ENCODE peak calls at places on chromosomes 13 and 19, in four cellular contexts. M is tibial nerve, D is stomach, E is uterus. J is an unnamed sample. For H3K4me1, the result is how much of the 10 kb centered on the place peaks cover.

GRCh38 chr19:42311612-42312160 is 1.4 kb upstream of the TMEM145 start:
- DNase-seq in E (no peak), D (no peak), M (no peak), J (no peak)

GRCh38 chr19:3448616-3449334 is 31.6 kb downstream of the SMIM24 start:
- DNase-seq in M (no peak), E (no peak), D (no peak), J (no peak)

GRCh38 chr13:113793718-113794085 is 34.7 kb downstream of the TMEM255B start:
- DNase-seq in M (no peak), D (no peak), E (no peak), J (no peak)

GRCh38 chr19:30856786-30857185 is 484.6 kb downstream of the ZNF536 start:
- DNase-seq in D (no peak), M (no peak), E (no peak), J (no peak)

GRCh38 chr19:29121684-29122083 is 91.3 kb downstream of the UQCRFS1 start:
- DNase-seq in M (no peak), E (no peak), D (no peak), J (no peak)

GRCh38 chr19:37654833-37655688 is at the start of gene ZFP30:
- DNase-seq in M (peak), D (peak), E (peak), J (peak)

GRCh38 chr19:6161271-6161850 is 25.9 kb downstream of the ACSBG2 start:
- DNase-seq in D (no peak), E (peak), M (no peak), J (no peak)

GRCh38 chr13:53028637-53029121 is at the start of gene OLFM4:
- DNase-seq in M (no peak), D (no peak), E (no peak), J (no peak)

GRCh38 chr13:66518068-66518467 is 712.1 kb downstream of the PCDH9 start:
- DNase-seq in E (no peak), D (no peak), M (no peak), J (no peak)

GRCh38 chr13:113016526-113017295 is 47.7 kb downstream of the MCF2L start:
- DNase-seq in E (no peak), D (no peak), M (no peak), J (no peak)

GRCh38 chr19:6740589-6741348 is 1.3 kb downstream of the TRIP10 start:
- DNase-seq in D (peak), M (no peak), E (peak), J (peak)

GRCh38 chr19:6423499-6424189 is 967 bp downstream of the KHSRP start:
- DNase-seq in E (peak), D (no peak), M (no peak), J (peak)

GRCh38 chr13:29935309-29935981 is 85.0 kb upstream of the UBL3 start:
- DNase-seq in M (no peak), E (no peak), D (peak), J (no peak)

GRCh38 chr19:10724573-10725071 is 6.7 kb downstream of the DNM2 start:
- DNase-seq in E (no peak), M (no peak), D (no peak), J (no peak)

GRCh38 chr19:43464089-43464775 is 1.2 kb downstream of the LYPD3 start:
- DNase-seq in M (peak), D (peak), E (peak), J (peak)

GRCh38 chr13:54486421-54487166 is 1458.0 kb downstream of the OLFM4 start:
- DNase-seq in E (no peak), M (no peak), D (no peak), J (no peak)

GRCh38 chr19:4474504-4475136 is 2.5 kb downstream of the HDGFL2 start:
- DNase-seq in D (no peak), M (no peak), E (no peak), J (peak)

GRCh38 chr19:58091251-58091995 is 6.6 kb downstream of the ZSCAN18 start:
- DNase-seq in M (no peak), D (no peak), E (no peak), J (no peak)

GRCh38 chr19:17020823-17021222 is 5.8 kb downstream of the CPAMD8 start:
- DNase-seq in E (no peak), M (no peak), D (no peak), J (no peak)

GRCh38 chr19:41264581-41265375 is 606 bp downstream of the HNRNPUL1 start:
- DNase-seq in D (peak), E (peak), M (no peak), J (peak)

GRCh38 chr19:28349604-28350003 is 863.3 kb downstream of the UQCRFS1 start:
- DNase-seq in E (no peak), D (no peak), M (no peak), J (no peak)

GRCh38 chr13:40318366-40318765 is 348.1 kb downstream of the FOXO1 start:
- DNase-seq in M (no peak), D (peak), E (no peak), J (peak)

GRCh38 chr13:98083936-98084335 is 59.0 kb upstream of the FARP1 start:
- DNase-seq in D (no peak), M (no peak), E (no peak), J (no peak)

GRCh38 chr13:109904218-109904617 is 117.8 kb upstream of the IRS2 start:
- DNase-seq in E (no peak), D (no peak), M (no peak), J (no peak)

GRCh38 chr13:46160474-46161066 is 21.4 kb downstream of the LCP1 start:
- DNase-seq in D (no peak), M (no peak), E (no peak), J (peak)

GRCh38 chr13:109494955-109495354 is 291.4 kb downstream of the IRS2 start:
- DNase-seq in M (no peak), E (no peak), D (no peak), J (no peak)

GRCh38 chr13:32594339-32594738 is 8.1 kb downstream of the PDS5B start:
- DNase-seq in E (no peak), M (no peak), D (no peak), J (no peak)

GRCh38 chr19:38412961-38413360 is 10.1 kb downstream of the FAM98C start:
- DNase-seq in D (no peak), M (no peak), E (no peak), J (no peak)

GRCh38 chr19:9792191-9793050 is 23.9 kb upstream of the ZNF846 start:
- DNase-seq in E (peak), D (peak), M (peak), J (peak)

GRCh38 chr13:48772908-48773307 is 119.2 kb downstream of the CYSLTR2 start:
- DNase-seq in E (no peak), M (no peak), D (no peak), J (no peak)

GRCh38 chr13:48773531-48774275 is 120.0 kb downstream of the CYSLTR2 start:
- DNase-seq in D (no peak), E (no peak), M (no peak), J (peak)

GRCh38 chr13:48770372-48770771 is 116.6 kb downstream of the CYSLTR2 start:
- DNase-seq in M (no peak), D (no peak), E (no peak), J (no peak)

DNA sequence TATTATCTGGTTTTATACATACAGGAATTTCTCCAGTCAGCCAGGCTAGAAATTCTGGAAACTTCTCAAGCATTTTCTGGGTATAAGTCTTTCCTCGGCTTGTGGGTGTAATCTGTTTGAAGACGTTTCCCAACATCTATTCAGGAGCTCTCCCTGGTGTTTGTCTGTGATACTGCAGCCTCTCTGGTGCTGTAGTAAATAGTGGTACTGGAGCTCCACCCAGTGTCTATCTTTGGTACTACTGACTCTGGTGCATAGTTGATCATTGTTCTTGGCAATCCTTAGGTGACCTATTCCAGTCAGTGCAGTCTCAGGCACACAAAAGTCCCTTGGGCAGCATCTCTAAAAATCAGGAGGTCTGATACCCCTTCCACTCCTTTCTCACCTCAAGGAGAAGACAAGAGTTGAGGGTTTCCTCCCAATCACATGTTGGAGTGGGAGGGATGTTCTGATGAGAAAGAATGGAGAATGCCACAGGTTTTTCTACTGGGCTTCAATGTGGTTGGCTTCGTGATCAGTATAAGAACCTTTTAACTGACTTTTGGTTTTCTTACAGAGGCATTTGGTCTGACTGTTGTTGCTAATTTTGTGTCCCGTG is 115.5 kb downstream of the CYSLTR2 start:
- DNase-seq in M (peak), D (peak), E (peak), J (peak)
- TF ChIP-seq POLR2A in M (no peak), D (no peak), E (no peak), J (no peak)

GRCh38 chr19:35122687-35123551 is 7.3 kb downstream of the FXYD3 start:
- DNase-seq in E (no peak), M (no peak), D (no peak), J (no peak)
- H3K4me1 ChIP-seq in E (under half), M (half or more), D (half or more), J (under half)

GRCh38 chr19:8322638-8322997 is 1.3 kb downstream of the RPS28 start:
- DNase-seq in M (no peak), E (no peak), D (no peak), J (no peak)

GRCh38 chr19:8319807-8320520 is 1.2 kb downstream of the NDUFA7 start:
- DNase-seq in D (no peak), E (no peak), M (no peak), J (no peak)

GRCh38 chr19:8320564-8321066 is 560 bp downstream of the NDUFA7 start:
- DNase-seq in M (no peak), D (no peak), E (no peak), J (peak)

GRCh38 chr19:8321760-8322637 is 703 bp downstream of the RPS28 start:
- DNase-seq in M (no peak), E (no peak), D (no peak), J (no peak)

DNA sequence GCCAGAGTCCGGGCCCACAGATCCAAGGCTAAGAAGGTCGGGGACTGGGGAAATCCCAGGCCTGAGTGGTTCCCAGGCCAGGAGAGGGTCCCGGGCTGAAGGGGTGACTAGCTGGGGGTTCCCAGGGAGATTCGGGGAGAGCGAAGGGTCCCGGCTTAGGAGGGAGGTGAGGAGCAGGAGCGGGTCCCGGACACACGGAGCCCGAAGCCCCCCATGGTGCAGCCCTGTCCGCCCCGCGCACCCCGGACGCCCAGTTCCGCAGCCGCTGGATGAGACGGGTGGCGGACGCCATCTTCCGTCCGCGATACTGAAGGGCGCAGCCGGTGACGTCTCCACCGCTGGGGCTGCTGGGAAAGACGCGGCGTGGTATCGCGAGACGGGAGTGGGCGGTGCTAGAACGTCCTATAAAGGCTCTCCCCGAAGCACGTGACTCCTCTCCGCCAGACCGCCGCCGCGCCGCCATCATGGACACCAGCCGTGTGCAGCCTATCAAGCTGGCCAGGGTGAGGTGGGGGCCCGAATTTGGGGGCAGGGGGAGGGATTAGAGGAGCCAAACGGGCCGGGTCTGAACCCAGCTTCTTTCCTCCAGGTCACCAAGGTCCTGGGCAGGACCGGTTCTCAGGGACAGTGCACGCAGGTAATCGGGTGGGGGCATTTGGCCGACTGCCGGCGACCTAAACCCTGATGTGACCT is at the start of the genes NDUFA7 and RPS28:
- DNase-seq in M (peak), E (peak), D (peak), J (peak)
- TF ChIP-seq POLR2A in M (peak), E (peak), D (peak), J (peak)

DNA sequence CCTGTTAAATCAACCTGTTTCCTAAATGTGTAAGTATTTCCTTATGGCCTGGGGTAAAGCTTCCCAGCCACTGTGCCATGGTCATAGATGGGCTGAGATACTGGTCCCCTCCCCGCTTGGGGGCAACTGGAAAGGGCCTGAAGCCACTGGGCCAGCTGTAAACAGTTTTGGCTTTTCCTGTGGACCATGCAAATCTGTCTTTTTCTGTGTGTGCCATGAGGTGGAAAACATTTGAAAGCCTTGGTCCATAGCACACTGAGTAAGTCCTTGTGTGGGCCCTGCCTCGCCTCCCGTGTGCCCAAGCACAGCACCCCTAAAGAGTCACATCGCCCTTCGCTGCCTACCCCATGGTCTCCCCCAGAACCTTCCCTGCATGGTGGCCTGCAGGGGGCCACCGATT is 52.3 kb upstream of the GPR183 start:
- DNase-seq in M (no peak), E (no peak), D (no peak), J (no peak)
- H3K4me1 ChIP-seq in M (under half), E (under half), D (under half), J (under half)

GRCh38 chr19:48739400-48739825 is 997 bp downstream of the RASIP1 start:
- DNase-seq in D (no peak), E (no peak), M (no peak), J (no peak)

GRCh38 chr19:48739835-48740704 is at the start of gene RASIP1:
- DNase-seq in D (no peak), M (no peak), E (peak), J (no peak)

GRCh38 chr19:48740705-48741030 is 258 bp upstream of the RASIP1 start:
- DNase-seq in E (no peak), D (no peak), M (no peak), J (no peak)

GRCh38 chr19:48737360-48737998 is 2.9 kb downstream of the RASIP1 start:
- DNase-seq in E (no peak), M (no peak), D (peak), J (no peak)

DNA sequence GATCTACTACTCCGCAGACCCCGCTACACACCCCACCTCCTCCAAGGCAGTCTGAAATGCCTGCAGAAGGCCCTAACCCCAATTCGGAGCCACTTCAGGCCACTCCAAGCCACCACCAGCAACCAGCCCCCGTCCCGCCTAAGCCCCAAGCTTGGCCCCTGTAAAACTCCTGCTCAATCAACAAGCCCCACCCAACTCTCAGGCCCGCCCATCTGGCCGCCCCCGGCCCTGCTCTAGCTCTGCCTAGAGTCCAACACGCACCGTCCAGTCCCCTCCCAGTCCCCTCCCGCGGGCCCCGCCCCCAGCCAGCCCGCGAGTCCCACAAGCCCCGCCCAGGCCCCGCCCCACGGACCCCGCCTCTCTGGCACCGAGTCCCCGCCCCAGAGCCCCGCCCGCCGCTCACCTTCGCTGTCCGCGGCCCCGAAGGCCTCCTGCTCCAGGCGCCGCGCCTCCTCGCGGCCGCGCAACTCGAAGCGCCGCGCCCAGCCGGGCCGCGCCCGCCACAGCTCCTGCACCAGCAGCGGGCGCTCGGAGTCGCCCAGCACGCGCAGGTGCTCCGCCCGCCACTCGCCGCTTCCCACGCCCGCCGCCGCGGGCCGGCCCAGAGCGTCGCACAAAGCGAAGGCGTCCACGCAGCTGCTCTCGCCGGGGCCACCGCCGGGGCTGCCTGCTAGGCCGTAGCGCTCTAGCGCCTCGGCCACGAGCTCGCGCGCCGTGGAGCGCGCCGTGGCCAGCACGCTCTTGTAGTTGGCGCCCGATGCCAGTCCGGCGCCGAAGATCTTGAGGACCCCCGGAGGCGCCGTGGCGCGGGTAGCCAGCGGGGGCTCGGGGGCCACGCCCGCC is 1.6 kb downstream of the RASIP1 start:
- DNase-seq in E (peak), D (peak), M (peak), J (peak)
- TF ChIP-seq POLR2A in E (peak), D (no peak), M (peak), J (peak)

DNA sequence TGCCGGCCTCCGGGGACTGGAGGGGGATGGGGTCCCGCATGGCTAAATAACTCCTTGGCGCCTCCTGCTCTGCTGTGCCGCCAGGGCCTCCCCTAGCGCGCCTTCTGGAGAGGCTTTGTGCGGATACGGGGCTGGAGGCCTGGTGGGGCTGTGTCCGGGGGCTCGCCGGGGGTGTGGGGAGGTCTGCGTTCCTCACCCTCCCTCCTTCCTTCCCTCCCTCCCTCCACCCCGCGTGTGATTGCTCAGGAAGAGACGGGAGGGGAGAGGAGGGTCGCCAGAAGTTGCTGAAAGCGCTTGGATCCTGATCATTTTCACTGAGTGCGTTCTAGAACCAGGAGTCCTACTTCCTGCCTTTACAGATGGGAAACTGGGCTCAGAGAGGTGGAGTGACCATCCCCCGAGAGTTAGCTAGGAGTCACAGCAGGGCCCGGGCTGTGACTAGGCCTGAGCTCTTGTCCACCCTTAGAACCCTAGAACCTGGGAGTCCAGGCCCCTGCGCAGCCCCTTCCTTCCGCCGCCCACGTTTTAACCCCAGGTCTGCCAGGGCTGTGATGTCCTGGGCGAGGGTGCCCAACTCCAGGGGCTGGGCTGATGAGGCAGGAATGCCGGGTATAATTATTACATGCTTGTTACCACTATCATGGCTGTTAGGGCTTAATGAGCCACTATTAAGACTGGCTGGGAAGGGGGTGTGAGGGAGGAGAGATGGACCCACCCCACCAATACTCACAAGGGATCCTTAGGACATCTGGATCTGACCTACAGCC is 782 bp upstream of the JUND start:
- DNase-seq in E (no peak), D (no peak), M (no peak), J (peak)
- H3K4me1 ChIP-seq in E (under half), D (under half), M (under half), J (under half)

GRCh38 chr13:48232420-48233096 is 448 bp upstream of the ITM2B start:
- DNase-seq in M (no peak), E (peak), D (peak), J (peak)
- TF ChIP-seq POLR2A in M (peak), E (no peak), D (no peak), J (no peak)